ENCODE peak calls at places on chromosomes 4 and X, in ten cellular contexts. One of them, this sample, is unnamed.
A peak's percentile ranks its signal among the peaks of the same experiment; 100 is the strongest.

GRCh38 chrX:54181196-54181953 is 1.7 kb downstream of the FAM120C start:
- DNase-seq in thyroid gland: no peak
- DNase-seq in PC-3: peak; percentile 27
- DNase-seq in CD8-positive, alpha-beta T cell: no peak
- DNase-seq in right lobe of liver: no peak
- DNase-seq in mucosa of descending colon: no peak
- DNase-seq in fibroblast of lung: peak; percentile 76
- DNase-seq in Peyer's patch: no peak
- DNase-seq in K562: no peak
- DNase-seq in HepG2: no peak
- DNase-seq in this sample: no peak

GRCh38 chr4:151197258-151197657 is 79.7 kb upstream of the PRSS48 start:
- DNase-seq in right lobe of liver: no peak
- DNase-seq in fibroblast of lung: no peak
- DNase-seq in mucosa of descending colon: no peak
- DNase-seq in Peyer's patch: peak; percentile 52
- DNase-seq in PC-3: peak; percentile 9
- DNase-seq in HepG2: no peak
- DNase-seq in CD8-positive, alpha-beta T cell: no peak
- DNase-seq in K562: no peak
- DNase-seq in thyroid gland: no peak
- DNase-seq in this sample: no peak

GRCh38 chr4:4580494-4580893 is 38.6 kb upstream of the STX18 start:
- DNase-seq in fibroblast of lung: no peak
- DNase-seq in HepG2: no peak
- DNase-seq in CD8-positive, alpha-beta T cell: no peak
- DNase-seq in PC-3: no peak
- DNase-seq in mucosa of descending colon: no peak
- DNase-seq in Peyer's patch: no peak
- DNase-seq in K562: no peak
- DNase-seq in right lobe of liver: no peak
- DNase-seq in thyroid gland: no peak
- DNase-seq in this sample: no peak

GRCh38 chrX:101931494-101932248 is at the start of gene ZMAT1:
- DNase-seq in thyroid gland: peak; percentile 93
- DNase-seq in CD8-positive, alpha-beta T cell: peak; percentile 93
- DNase-seq in fibroblast of lung: peak; percentile 64
- DNase-seq in PC-3: peak; percentile 57
- DNase-seq in HepG2: peak; percentile 39
- DNase-seq in right lobe of liver: peak; percentile 95
- DNase-seq in K562: peak; percentile 71
- DNase-seq in mucosa of descending colon: peak; percentile 94
- DNase-seq in Peyer's patch: peak; percentile 97
- DNase-seq in this sample: peak; percentile 98

GRCh38 chr4:163544407-163545038 is 50.0 kb downstream of the TMA16 start:
- DNase-seq in PC-3: peak; percentile 58
- DNase-seq in mucosa of descending colon: peak; percentile 72
- DNase-seq in Peyer's patch: peak; percentile 85
- DNase-seq in right lobe of liver: peak; percentile 67
- DNase-seq in K562: peak; percentile 72
- DNase-seq in fibroblast of lung: peak; percentile 36
- DNase-seq in CD8-positive, alpha-beta T cell: peak; percentile 68
- DNase-seq in thyroid gland: peak; percentile 35
- DNase-seq in HepG2: peak; percentile 22
- DNase-seq in this sample: peak; percentile 70

GRCh38 chrX:38220024-38220935 is at the start of gene SRPX:
- DNase-seq in right lobe of liver: peak; percentile 53
- DNase-seq in fibroblast of lung: peak; percentile 56
- DNase-seq in Peyer's patch: no peak
- DNase-seq in K562: peak; percentile 18
- DNase-seq in PC-3: peak; percentile 69
- DNase-seq in mucosa of descending colon: peak; percentile 16
- DNase-seq in thyroid gland: peak; percentile 3
- DNase-seq in HepG2: no peak
- DNase-seq in CD8-positive, alpha-beta T cell: no peak
- DNase-seq in this sample: peak; percentile 60

GRCh38 chr4:67549123-67549522 is 3.8 kb upstream of the CENPC start:
- DNase-seq in right lobe of liver: no peak
- DNase-seq in fibroblast of lung: peak; percentile 13
- DNase-seq in K562: no peak
- DNase-seq in mucosa of descending colon: no peak
- DNase-seq in thyroid gland: no peak
- DNase-seq in CD8-positive, alpha-beta T cell: no peak
- DNase-seq in HepG2: peak; percentile 15
- DNase-seq in PC-3: peak; percentile 70
- DNase-seq in Peyer's patch: no peak
- DNase-seq in this sample: no peak

GRCh38 chr4:37648084-37648817 is 37.9 kb downstream of the RELL1 start:
- DNase-seq in PC-3: peak; percentile 90
- DNase-seq in thyroid gland: peak; percentile 85
- DNase-seq in fibroblast of lung: peak; percentile 87
- DNase-seq in right lobe of liver: peak; percentile 84
- DNase-seq in mucosa of descending colon: peak; percentile 76
- DNase-seq in HepG2: peak; percentile 92
- DNase-seq in Peyer's patch: peak; percentile 88
- DNase-seq in CD8-positive, alpha-beta T cell: no peak
- DNase-seq in K562: no peak
- DNase-seq in this sample: peak; percentile 55

DNA sequence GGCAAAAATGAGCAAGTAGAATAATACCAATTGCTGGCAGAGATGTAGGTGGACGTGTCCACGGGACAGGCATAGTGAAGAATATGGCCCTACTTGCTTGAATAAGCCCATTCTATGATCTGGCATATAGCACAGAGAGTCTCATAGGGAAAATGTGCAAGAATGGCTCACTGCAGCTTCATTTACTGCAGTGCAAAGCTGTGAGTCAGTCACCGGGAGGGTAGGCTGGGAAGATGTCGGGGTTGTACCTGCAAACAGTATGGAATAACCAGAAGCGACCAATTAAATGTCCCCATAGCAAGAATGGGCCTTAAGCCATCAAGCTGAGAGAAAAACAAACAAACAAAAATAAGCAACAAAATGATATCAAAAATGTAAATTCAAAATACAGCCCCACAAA is 74.3 kb downstream of the DHX15 start:
- DNase-seq in CD8-positive, alpha-beta T cell: no peak
- DNase-seq in HepG2: no peak
- DNase-seq in fibroblast of lung: no peak
- DNase-seq in mucosa of descending colon: no peak
- DNase-seq in K562: no peak
- DNase-seq in PC-3: no peak
- DNase-seq in thyroid gland: no peak
- DNase-seq in Peyer's patch: no peak
- DNase-seq in right lobe of liver: no peak
- DNase-seq in this sample: no peak
- H3K4me1 ChIP-seq in CD8-positive, alpha-beta T cell: no peaks in the 10 kb centered on the region
- H3K4me1 ChIP-seq in HepG2: no peaks in the 10 kb centered on the region
- H3K4me1 ChIP-seq in fibroblast of lung: no peaks in the 10 kb centered on the region
- H3K4me1 ChIP-seq in mucosa of descending colon: no peaks in the 10 kb centered on the region
- H3K4me1 ChIP-seq in K562: no peaks in the 10 kb centered on the region
- H3K4me1 ChIP-seq in PC-3: no peaks in the 10 kb centered on the region
- H3K4me1 ChIP-seq in thyroid gland: no peaks in the 10 kb centered on the region
- H3K4me1 ChIP-seq in Peyer's patch: no peaks in the 10 kb centered on the region
- H3K4me1 ChIP-seq in right lobe of liver: no peaks in the 10 kb centered on the region
- H3K4me1 ChIP-seq in this sample: no peaks in the 10 kb centered on the region

GRCh38 chrX:130300010-130300282 is 31.2 kb upstream of the ZNF280C start:
- DNase-seq in Peyer's patch: no peak
- DNase-seq in right lobe of liver: no peak
- DNase-seq in CD8-positive, alpha-beta T cell: no peak
- DNase-seq in HepG2: no peak
- DNase-seq in mucosa of descending colon: no peak
- DNase-seq in thyroid gland: no peak
- DNase-seq in fibroblast of lung: no peak
- DNase-seq in PC-3: no peak
- DNase-seq in K562: no peak
- DNase-seq in this sample: no peak

GRCh38 chrX:130296743-130297142 is 28.0 kb upstream of the ZNF280C start:
- DNase-seq in fibroblast of lung: no peak
- DNase-seq in right lobe of liver: no peak
- DNase-seq in Peyer's patch: no peak
- DNase-seq in HepG2: no peak
- DNase-seq in mucosa of descending colon: no peak
- DNase-seq in PC-3: peak; percentile 27
- DNase-seq in CD8-positive, alpha-beta T cell: no peak
- DNase-seq in thyroid gland: no peak
- DNase-seq in K562: no peak
- DNase-seq in this sample: no peak

GRCh38 chrX:130301405-130301804 is 32.7 kb upstream of the ZNF280C start:
- DNase-seq in PC-3: no peak
- DNase-seq in mucosa of descending colon: no peak
- DNase-seq in HepG2: no peak
- DNase-seq in K562: no peak
- DNase-seq in CD8-positive, alpha-beta T cell: no peak
- DNase-seq in fibroblast of lung: no peak
- DNase-seq in right lobe of liver: no peak
- DNase-seq in Peyer's patch: no peak
- DNase-seq in thyroid gland: no peak
- DNase-seq in this sample: no peak

GRCh38 chrX:130295519-130296314 is 27.0 kb upstream of the ZNF280C start:
- DNase-seq in Peyer's patch: no peak
- DNase-seq in fibroblast of lung: no peak
- DNase-seq in HepG2: no peak
- DNase-seq in thyroid gland: no peak
- DNase-seq in CD8-positive, alpha-beta T cell: no peak
- DNase-seq in PC-3: peak; percentile 33
- DNase-seq in K562: no peak
- DNase-seq in right lobe of liver: no peak
- DNase-seq in mucosa of descending colon: no peak
- DNase-seq in this sample: no peak

GRCh38 chrX:130299279-130300009 is 30.7 kb upstream of the ZNF280C start:
- DNase-seq in thyroid gland: no peak
- DNase-seq in PC-3: no peak
- DNase-seq in CD8-positive, alpha-beta T cell: no peak
- DNase-seq in mucosa of descending colon: peak; percentile 66
- DNase-seq in right lobe of liver: no peak
- DNase-seq in fibroblast of lung: no peak
- DNase-seq in K562: no peak
- DNase-seq in Peyer's patch: peak; percentile 64
- DNase-seq in HepG2: no peak
- DNase-seq in this sample: no peak
- H3K4me3 ChIP-seq in thyroid gland: no peak overlapping the region
- H3K4me3 ChIP-seq in PC-3: no peak overlapping the region
- H3K4me3 ChIP-seq in CD8-positive, alpha-beta T cell: no peak overlapping the region
- H3K4me3 ChIP-seq in mucosa of descending colon: no peak overlapping the region
- H3K4me3 ChIP-seq in right lobe of liver: no peak overlapping the region
- H3K4me3 ChIP-seq in fibroblast of lung: no peak overlapping the region
- H3K4me3 ChIP-seq in K562: peak overlapping the region; percentile 4
- H3K4me3 ChIP-seq in Peyer's patch: no peak overlapping the region
- H3K4me3 ChIP-seq in HepG2: no peak overlapping the region
- H3K4me3 ChIP-seq in this sample: no peak overlapping the region

DNA sequence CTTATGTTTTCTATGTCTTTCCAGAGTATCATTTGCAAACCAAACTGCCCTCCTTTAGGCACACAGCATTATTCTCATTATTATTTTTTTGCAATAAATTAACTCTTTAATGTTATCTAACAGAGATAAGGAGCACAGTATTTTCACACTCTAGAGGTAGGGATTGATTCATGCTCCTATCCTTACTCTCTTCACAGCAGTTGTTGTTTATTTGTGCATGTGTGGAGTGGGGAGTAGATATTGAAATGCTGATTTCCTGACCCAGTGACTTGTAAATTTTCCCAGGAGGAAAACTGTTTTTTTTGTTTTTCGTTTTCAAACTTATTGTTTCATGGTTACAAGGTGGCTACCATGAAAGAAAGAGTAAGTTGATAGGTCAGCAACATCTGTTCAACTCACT is 140.0 kb downstream of the NPFFR2 start:
- DNase-seq in Peyer's patch: no peak
- DNase-seq in PC-3: no peak
- DNase-seq in thyroid gland: no peak
- DNase-seq in HepG2: no peak
- DNase-seq in mucosa of descending colon: no peak
- DNase-seq in fibroblast of lung: no peak
- DNase-seq in K562: no peak
- DNase-seq in right lobe of liver: no peak
- DNase-seq in CD8-positive, alpha-beta T cell: no peak
- DNase-seq in this sample: no peak
- H3K9me3 ChIP-seq in Peyer's patch: no peaks in the 10 kb centered on the region
- H3K9me3 ChIP-seq in PC-3: no peaks in the 10 kb centered on the region
- H3K9me3 ChIP-seq in thyroid gland: no peaks in the 10 kb centered on the region
- H3K9me3 ChIP-seq in HepG2: peaks cover 22% of the 10 kb centered on the region
- H3K9me3 ChIP-seq in mucosa of descending colon: no peaks in the 10 kb centered on the region
- H3K9me3 ChIP-seq in fibroblast of lung: no peaks in the 10 kb centered on the region
- H3K9me3 ChIP-seq in K562: no peaks in the 10 kb centered on the region
- H3K9me3 ChIP-seq in right lobe of liver: no peaks in the 10 kb centered on the region
- H3K9me3 ChIP-seq in CD8-positive, alpha-beta T cell: no peaks in the 10 kb centered on the region
- H3K9me3 ChIP-seq in this sample: no peaks in the 10 kb centered on the region

GRCh38 chr4:168876106-168876505 is 133.9 kb downstream of the CBR4 start:
- DNase-seq in right lobe of liver: no peak
- DNase-seq in K562: no peak
- DNase-seq in Peyer's patch: no peak
- DNase-seq in CD8-positive, alpha-beta T cell: no peak
- DNase-seq in thyroid gland: no peak
- DNase-seq in HepG2: no peak
- DNase-seq in fibroblast of lung: no peak
- DNase-seq in mucosa of descending colon: no peak
- DNase-seq in PC-3: no peak
- DNase-seq in this sample: no peak

GRCh38 chr4:168871686-168872085 is 138.4 kb downstream of the CBR4 start:
- DNase-seq in PC-3: no peak
- DNase-seq in fibroblast of lung: no peak
- DNase-seq in thyroid gland: no peak
- DNase-seq in mucosa of descending colon: no peak
- DNase-seq in CD8-positive, alpha-beta T cell: no peak
- DNase-seq in HepG2: no peak
- DNase-seq in K562: no peak
- DNase-seq in Peyer's patch: no peak
- DNase-seq in right lobe of liver: no peak
- DNase-seq in this sample: no peak

GRCh38 chr4:168877407-168877778 is 132.7 kb downstream of the CBR4 start:
- DNase-seq in fibroblast of lung: no peak
- DNase-seq in CD8-positive, alpha-beta T cell: no peak
- DNase-seq in HepG2: no peak
- DNase-seq in thyroid gland: no peak
- DNase-seq in K562: no peak
- DNase-seq in right lobe of liver: no peak
- DNase-seq in mucosa of descending colon: no peak
- DNase-seq in PC-3: no peak
- DNase-seq in Peyer's patch: no peak
- DNase-seq in this sample: no peak

GRCh38 chr4:168877779-168878491 is 132.1 kb downstream of the CBR4 start:
- DNase-seq in fibroblast of lung: no peak
- DNase-seq in right lobe of liver: peak; percentile 76
- DNase-seq in HepG2: no peak
- DNase-seq in K562: no peak
- DNase-seq in PC-3: no peak
- DNase-seq in mucosa of descending colon: peak; percentile 29
- DNase-seq in CD8-positive, alpha-beta T cell: no peak
- DNase-seq in thyroid gland: peak; percentile 43
- DNase-seq in Peyer's patch: no peak
- DNase-seq in this sample: peak; percentile 88

DNA sequence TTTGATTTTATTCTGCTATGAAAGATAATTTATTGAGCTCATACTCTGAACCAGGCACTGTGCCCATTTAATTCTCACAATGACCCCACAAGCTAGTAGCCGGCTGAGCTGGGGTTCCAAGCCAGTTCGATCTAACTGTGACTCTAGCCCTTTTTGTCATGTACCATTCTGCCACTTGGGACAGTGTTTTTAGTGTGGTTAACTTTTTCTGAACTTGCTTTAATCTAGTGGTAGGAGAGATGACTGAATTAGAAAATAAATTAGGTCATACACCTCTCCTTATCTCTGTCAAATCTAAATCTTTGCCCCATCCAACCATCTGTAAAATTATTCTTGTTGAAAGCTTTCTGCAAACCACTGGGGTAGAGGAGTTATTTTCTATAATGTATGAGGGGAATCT is 136.0 kb downstream of the CBR4 start:
- DNase-seq in CD8-positive, alpha-beta T cell: no peak
- DNase-seq in HepG2: no peak
- DNase-seq in right lobe of liver: no peak
- DNase-seq in fibroblast of lung: no peak
- DNase-seq in K562: no peak
- DNase-seq in Peyer's patch: no peak
- DNase-seq in PC-3: no peak
- DNase-seq in thyroid gland: no peak
- DNase-seq in mucosa of descending colon: no peak
- DNase-seq in this sample: no peak
- H3K4me1 ChIP-seq in CD8-positive, alpha-beta T cell: no peaks in the 10 kb centered on the region
- H3K4me1 ChIP-seq in HepG2: no peaks in the 10 kb centered on the region
- H3K4me1 ChIP-seq in right lobe of liver: no peaks in the 10 kb centered on the region
- H3K4me1 ChIP-seq in fibroblast of lung: peaks cover 13% of the 10 kb centered on the region
- H3K4me1 ChIP-seq in K562: no peaks in the 10 kb centered on the region
- H3K4me1 ChIP-seq in Peyer's patch: no peaks in the 10 kb centered on the region
- H3K4me1 ChIP-seq in PC-3: no peaks in the 10 kb centered on the region
- H3K4me1 ChIP-seq in thyroid gland: peaks cover 5% of the 10 kb centered on the region
- H3K4me1 ChIP-seq in mucosa of descending colon: no peaks in the 10 kb centered on the region
- H3K4me1 ChIP-seq in this sample: peaks cover 20% of the 10 kb centered on the region